ENCODE peak calls at places on chromosome 13, in five cellular contexts. D is gastroesophageal sphincter; L is sciatic nerve; W is left lung; Q is activated T-cell treated with anti-CD3 and anti-CD28 coated beads, Interleukin-2, amount 50 U/mL, for 4 hours. P is an unnamed sample.

GRCh38 chr13:109669956-109670355 is 116.4 kb downstream of the IRS2 start:
- ATAC-seq in Q (no peak), W (no peak), D (no peak), L (no peak), P (no peak)

GRCh38 chr13:48562296-48563066 is 29.6 kb upstream of the RCBTB2 start:
- ATAC-seq in W (peak), D (no peak), Q (peak), L (no peak), P (peak)

GRCh38 chr13:49271264-49271663 is 23.5 kb downstream of the CDADC1 start:
- ATAC-seq in Q (peak), D (no peak), W (no peak), L (no peak), P (no peak)

GRCh38 chr13:79226938-79227337 is 179.1 kb downstream of the RBM26 start:
- ATAC-seq in D (no peak), Q (no peak), L (no peak), W (no peak), P (no peak)

GRCh38 chr13:30366083-30366482 is 56.2 kb upstream of the UBE2L5 start:
- ATAC-seq in W (no peak), D (no peak), L (no peak), Q (no peak), P (no peak)

GRCh38 chr13:39602277-39602613 is 748 bp downstream of the LHFPL6 start:
- ATAC-seq in L (no peak), D (no peak), W (no peak), Q (peak), P (no peak)

GRCh38 chr13:98188544-98189166 is 11.6 kb upstream of the RNF113B start:
- ATAC-seq in D (peak), W (no peak), L (no peak), Q (no peak), P (no peak)

GRCh38 chr13:40644838-40645620 is 21.4 kb downstream of the FOXO1 start:
- ATAC-seq in L (no peak), W (no peak), D (no peak), Q (peak), P (peak)

GRCh38 chr13:112725346-112726017 is 35.6 kb downstream of the ATP11A start:
- ATAC-seq in L (peak), Q (peak), D (no peak), W (peak), P (no peak)

GRCh38 chr13:37074703-37075102 is 15.2 kb upstream of the SUPT20H start:
- ATAC-seq in Q (no peak), W (peak), D (no peak), L (peak), P (no peak)

GRCh38 chr13:46663216-46663615 is 110.2 kb downstream of the LRCH1 start:
- ATAC-seq in L (no peak), Q (no peak), W (no peak), D (no peak), P (no peak)

GRCh38 chr13:112842931-112843391 is 126.1 kb upstream of the MCF2L start:
- ATAC-seq in D (no peak), Q (no peak), W (no peak), L (peak), P (peak)

GRCh38 chr13:59230484-59231264 is 933.1 kb downstream of the DIAPH3 start:
- ATAC-seq in W (no peak), L (no peak), Q (peak), D (no peak), P (no peak)

GRCh38 chr13:18235756-18236527 is 945.7 kb downstream of the TUBA3C start:
- ATAC-seq in Q (no peak), L (peak), D (no peak), W (no peak), P (no peak)

GRCh38 chr13:78679329-78679728 is 20.4 kb upstream of the OBI1 start:
- ATAC-seq in L (no peak), W (no peak), D (no peak), Q (no peak), P (no peak)

GRCh38 chr13:59300347-59301165 is 863.2 kb downstream of the DIAPH3 start:
- ATAC-seq in D (no peak), Q (no peak), L (no peak), W (no peak), P (no peak)